ENCODE peak calls at places on chromosome 6, in eight cellular contexts. M is T-helper 17 cell; A is heart left ventricle; P is stimulated activated CD4-positive, alpha-beta T cell treated with anti-CD3 and anti-CD28 coated beads, Interleukin-1b, Interleukin-23, amount 100 ng/mL, for 48 hours; S is OCI-M1; O is ACHN; J is suprapubic skin; Y is colonic mucosa. G is an unnamed sample.

GRCh38 chr6:137188855-137189254 is 15.4 kb upstream of the IL22RA2 start:
- DNase-seq in M (no peak), A (no peak), P (no peak), S (peak; percentile 77), O (peak; percentile 13), J (no peak), Y (no peak), G (no peak)

GRCh38 chr6:15066433-15067337 is 179.2 kb upstream of the JARID2 start:
- DNase-seq in M (no peak), A (peak; percentile 59), P (no peak), S (peak; percentile 72), O (no peak), J (no peak), Y (peak; percentile 25), G (peak; percentile 28)

GRCh38 chr6:159919011-159919511 is 28.3 kb downstream of the MAS1 start:
- DNase-seq in M (no peak), A (no peak), P (no peak), S (no peak), O (no peak), J (no peak), Y (no peak), G (no peak)

GRCh38 chr6:32198866-32199265 is 6.4 kb upstream of the GPSM3 start:
- DNase-seq in M (no peak), A (no peak), P (no peak), S (no peak), O (no peak), J (no peak), Y (no peak), G (no peak)

GRCh38 chr6:46170357-46171289 is at the start of gene ENPP5:
- DNase-seq in M (peak; percentile 41), A (peak; percentile 86), P (peak; percentile 60), S (peak; percentile 35), O (peak; percentile 43), J (peak; percentile 84), Y (peak; percentile 96), G (peak; percentile 94)

GRCh38 chr6:146312606-146313005 is 231.0 kb upstream of the RAB32 start:
- DNase-seq in M (no peak), A (no peak), P (no peak), S (no peak), O (no peak), J (no peak), Y (no peak), G (no peak)

GRCh38 chr6:50410577-50410976 is 302.7 kb upstream of the TFAP2D start:
- DNase-seq in M (no peak), A (no peak), P (no peak), S (no peak), O (no peak), J (no peak), Y (no peak), G (no peak)

GRCh38 chr6:129766959-129767728 is 57.2 kb upstream of the ARHGAP18 start:
- DNase-seq in M (peak; percentile 10), A (no peak), P (peak; percentile 68), S (peak; percentile 90), O (peak; percentile 48), J (no peak), Y (no peak), G (peak; percentile 32)

GRCh38 chr6:161128680-161129196 is 137.2 kb downstream of the MAP3K4 start:
- DNase-seq in M (no peak), A (no peak), P (peak; percentile 63), S (no peak), O (no peak), J (no peak), Y (no peak), G (no peak)

GRCh38 chr6:10136636-10137035 is 278.2 kb downstream of the TFAP2A start:
- DNase-seq in M (no peak), A (no peak), P (no peak), S (no peak), O (no peak), J (no peak), Y (no peak), G (no peak)

GRCh38 chr6:115983998-115984397 is 76.7 kb downstream of the FRK start:
- DNase-seq in M (no peak), A (no peak), P (no peak), S (no peak), O (no peak), J (no peak), Y (no peak), G (no peak)

GRCh38 chr6:114430534-114431124 is 87.8 kb upstream of the HS3ST5 start:
- DNase-seq in M (no peak), A (no peak), P (no peak), S (peak; percentile 28), O (no peak), J (no peak), Y (no peak), G (no peak)

GRCh38 chr6:11575408-11576033 is 38.0 kb downstream of the TMEM170B start:
- DNase-seq in M (peak; percentile 30), A (peak; percentile 37), P (peak; percentile 48), S (peak; percentile 86), O (peak; percentile 73), J (no peak), Y (peak; percentile 63), G (peak; percentile 38)

GRCh38 chr6:133992992-133993682 is 40.1 kb downstream of the TBPL1 start:
- DNase-seq in M (no peak), A (peak; percentile 53), P (no peak), S (no peak), O (no peak), J (no peak), Y (no peak), G (no peak)

GRCh38 chr6:107665386-107665785 is 158.7 kb downstream of the SCML4 start:
- DNase-seq in M (no peak), A (no peak), P (no peak), S (no peak), O (no peak), J (no peak), Y (no peak), G (no peak)

GRCh38 chr6:168395983-168396382 is 45.0 kb upstream of the SMOC2 start:
- DNase-seq in M (no peak), A (no peak), P (no peak), S (no peak), O (no peak), J (no peak), Y (no peak), G (no peak)

GRCh38 chr6:150256618-150257272 is 112.1 kb upstream of the IYD start:
- DNase-seq in M (no peak), A (no peak), P (no peak), S (no peak), O (no peak), J (no peak), Y (no peak), G (no peak)

GRCh38 chr6:138063726-138064125 is 43.5 kb downstream of the PERP start:
- DNase-seq in M (no peak), A (no peak), P (no peak), S (no peak), O (no peak), J (no peak), Y (no peak), G (no peak)

GRCh38 chr6:143621876-143622605 is 55.7 kb upstream of the PHACTR2 start:
- DNase-seq in M (no peak), A (no peak), P (no peak), S (no peak), O (no peak), J (no peak), Y (no peak), G (no peak)

GRCh38 chr6:7008451-7008988 is 99.2 kb upstream of the RREB1 start:
- DNase-seq in M (no peak), A (no peak), P (no peak), S (no peak), O (no peak), J (no peak), Y (no peak), G (no peak)

GRCh38 chr6:17863971-17864754 is 123.3 kb downstream of the KIF13A start:
- DNase-seq in M (no peak), A (peak; percentile 42), P (no peak), S (peak; percentile 35), O (peak; percentile 54), J (no peak), Y (peak; percentile 61), G (peak; percentile 54)

GRCh38 chr6:109595998-109596397 is 95.0 kb downstream of the AK9 start:
- DNase-seq in M (no peak), A (no peak), P (peak; percentile 9), S (peak; percentile 62), O (peak; percentile 34), J (no peak), Y (no peak), G (no peak)

GRCh38 chr6:169868458-169868857 is 117.0 kb downstream of the ERMARD start:
- DNase-seq in M (no peak), A (peak; percentile 62), P (peak; percentile 40), S (no peak), O (no peak), J (no peak), Y (peak; percentile 38), G (peak; percentile 16)

GRCh38 chr6:132115714-132116366 is 164.7 kb upstream of the CCN2 start:
- DNase-seq in M (no peak), A (no peak), P (no peak), S (peak; percentile 52), O (no peak), J (no peak), Y (no peak), G (no peak)

GRCh38 chr6:99354983-99355382 is 5.5 kb upstream of the FAXC start:
- DNase-seq in M (no peak), A (no peak), P (no peak), S (no peak), O (no peak), J (no peak), Y (no peak), G (no peak)

GRCh38 chr6:81487489-81487888 is 265.0 kb downstream of the TENT5A start:
- DNase-seq in M (no peak), A (peak; percentile 58), P (no peak), S (peak; percentile 68), O (no peak), J (no peak), Y (peak; percentile 38), G (no peak)

GRCh38 chr6:41939848-41940758 is 1.5 kb downstream of the CCND3 start:
- DNase-seq in M (no peak), A (peak; percentile 43), P (peak; percentile 52), S (peak; percentile 96), O (no peak), J (no peak), Y (peak; percentile 84), G (peak; percentile 76)

GRCh38 chr6:30685977-30686907 is at the start of gene PPP1R18:
- DNase-seq in M (peak; percentile 69), A (peak; percentile 91), P (peak; percentile 83), S (peak; percentile 85), O (peak; percentile 64), J (peak; percentile 89), Y (peak; percentile 80), G (peak; percentile 83)

GRCh38 chr6:156963712-156964700 is 186.8 kb downstream of the ARID1B start:
- DNase-seq in M (no peak), A (no peak), P (peak; percentile 79), S (peak; percentile 78), O (peak; percentile 50), J (no peak), Y (no peak), G (no peak)

GRCh38 chr6:11900662-11901598 is 111.2 kb upstream of the HIVEP1 start:
- DNase-seq in M (no peak), A (no peak), P (no peak), S (peak; percentile 88), O (no peak), J (no peak), Y (no peak), G (no peak)

GRCh38 chr6:158760618-158761250 is 58.4 kb downstream of the EZR start:
- DNase-seq in M (no peak), A (no peak), P (no peak), S (no peak), O (no peak), J (peak; percentile 41), Y (no peak), G (no peak)

G was measured in mucosa of descending colon.